ENCODE peak calls at places on chromosomes 6 and 20, in seven cellular contexts. S, Y, I, Q, J, P and K are unnamed samples.

GRCh38 chr20:44910690-44911262 is 916 bp downstream of the PABPC1L start:
- DNase-seq in S (no peak), Y (peak; percentile 57), I (no peak), Q (no peak), J (peak; percentile 41), P (no peak), K (no peak)

GRCh38 chr20:32664352-32665159 is 9.2 kb downstream of the C20orf203 start:
- DNase-seq in S (no peak), Y (no peak), I (no peak), Q (no peak), J (peak; percentile 54), P (no peak), K (no peak)

GRCh38 chr6:113824411-113824810 is 32.7 kb upstream of the MARCKS start:
- DNase-seq in S (no peak), Y (no peak), I (no peak), Q (no peak), J (no peak), P (no peak), K (no peak)

GRCh38 chr20:35235881-35236280 is 9.4 kb downstream of the MMP24 start:
- DNase-seq in S (no peak), Y (no peak), I (no peak), Q (no peak), J (no peak), P (no peak), K (no peak)

GRCh38 chr20:63531686-63532448 is 5.3 kb downstream of the PTK6 start:
- DNase-seq in S (peak; percentile 32), Y (no peak), I (no peak), Q (no peak), J (no peak), P (no peak), K (no peak)

GRCh38 chr6:13328076-13328874 is at the start of gene TBC1D7:
- DNase-seq in S (peak; percentile 94), Y (peak; percentile 97), I (peak; percentile 79), Q (peak; percentile 73), J (peak; percentile 92), P (peak; percentile 63), K (peak; percentile 78)

GRCh38 chr20:63734946-63735858 is 1.3 kb upstream of the LIME1 start:
- DNase-seq in S (peak; percentile 22), Y (no peak), I (no peak), Q (no peak), J (no peak), P (no peak), K (no peak)

GRCh38 chr20:2108498-2108897 is 6.9 kb downstream of the STK35 start:
- DNase-seq in S (no peak), Y (no peak), I (no peak), Q (no peak), J (no peak), P (peak; percentile 44), K (no peak)

GRCh38 chr6:143958839-143959399 is 49.1 kb downstream of the PLAGL1 start:
- DNase-seq in S (no peak), Y (no peak), I (peak; percentile 89), Q (no peak), J (peak; percentile 33), P (no peak), K (peak; percentile 90)
- H3K4me3 ChIP-seq in S (no peak overlapping the region), Y (no peak overlapping the region), I (peak overlapping the region; percentile 19), Q (no peak overlapping the region), J (no peak overlapping the region), P (no peak overlapping the region), K (no peak overlapping the region)

GRCh38 chr20:40931348-40932044 is 97.1 kb upstream of the TOP1 start:
- DNase-seq in S (no peak), Y (no peak), I (no peak), Q (no peak), J (no peak), P (no peak), K (no peak)
- H3K4me1 ChIP-seq in S (no peaks in the 10 kb centered on the region), Y (no peaks in the 10 kb centered on the region), I (no peaks in the 10 kb centered on the region), Q (no peaks in the 10 kb centered on the region), J (no peaks in the 10 kb centered on the region), P (peaks cover 17% of the 10 kb centered on the region), K (no peaks in the 10 kb centered on the region)

DNA sequence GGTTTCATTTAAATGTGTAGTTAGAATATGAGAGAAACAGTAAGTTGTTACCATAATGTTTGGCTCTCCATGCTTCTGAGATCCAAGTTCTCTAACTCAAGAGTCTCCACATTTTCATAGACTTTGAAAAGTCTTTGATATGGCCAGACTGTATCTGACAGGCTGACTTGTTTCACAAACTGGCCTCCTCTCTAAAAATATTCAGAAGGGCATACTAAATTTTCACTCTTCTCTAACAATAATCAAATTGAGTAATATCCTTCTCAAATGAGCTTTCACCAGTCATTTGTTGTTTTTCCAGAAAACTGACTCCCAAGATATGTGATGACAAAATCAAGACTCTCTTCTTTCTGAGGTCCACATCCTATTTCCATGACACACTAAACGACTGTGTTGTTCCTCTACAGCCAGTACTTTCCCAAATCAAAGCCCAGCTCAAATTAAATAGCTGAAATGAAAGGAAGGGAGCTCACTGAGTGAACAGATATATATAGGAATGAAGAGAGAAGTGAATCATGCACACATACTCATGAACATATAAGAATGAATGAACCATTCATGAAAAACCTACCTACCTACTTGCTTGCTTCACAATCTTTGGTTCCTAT is 15.1 kb downstream of the HIVEP2 start:
- DNase-seq in S (no peak), Y (no peak), I (no peak), Q (no peak), J (no peak), P (no peak), K (no peak)
- TF ChIP-seq YY1 in S (no peak), Y (no peak), I (no peak), Q (no peak), J (no peak), P (no peak), K (no peak)

GRCh38 chr6:37569999-37570776 is 70.5 kb upstream of the CCDC167 start:
- DNase-seq in S (no peak), Y (no peak), I (no peak), Q (no peak), J (no peak), P (no peak), K (no peak)

GRCh38 chr6:37569317-37569716 is 69.6 kb upstream of the CCDC167 start:
- DNase-seq in S (no peak), Y (no peak), I (no peak), Q (no peak), J (no peak), P (no peak), K (no peak)

GRCh38 chr6:37565267-37566208 is 65.8 kb upstream of the CCDC167 start:
- DNase-seq in S (peak; percentile 87), Y (peak; percentile 35), I (peak; percentile 41), Q (no peak), J (no peak), P (no peak), K (peak; percentile 59)

GRCh38 chr6:37570801-37571200 is 71.1 kb upstream of the CCDC167 start:
- DNase-seq in S (no peak), Y (no peak), I (no peak), Q (no peak), J (no peak), P (no peak), K (no peak)

GRCh38 chr6:37566209-37566859 is 66.6 kb upstream of the CCDC167 start:
- DNase-seq in S (peak; percentile 94), Y (peak; percentile 70), I (no peak), Q (no peak), J (no peak), P (no peak), K (peak; percentile 48)
- H3K4me3 ChIP-seq in S (peak overlapping the region; percentile 42), Y (no peak overlapping the region), I (peak overlapping the region; percentile 60), Q (no peak overlapping the region), J (no peak overlapping the region), P (peak overlapping the region; percentile 61), K (peak overlapping the region; percentile 30)

GRCh38 chr6:43089874-43090556 is 13.9 kb downstream of the PTK7 start:
- DNase-seq in S (no peak), Y (no peak), I (no peak), Q (no peak), J (peak; percentile 95), P (no peak), K (no peak)

GRCh38 chr6:43091592-43091991 is 15.5 kb downstream of the PTK7 start:
- DNase-seq in S (no peak), Y (no peak), I (no peak), Q (no peak), J (no peak), P (no peak), K (no peak)

GRCh38 chr6:43089467-43089866 is 13.4 kb downstream of the PTK7 start:
- DNase-seq in S (no peak), Y (no peak), I (no peak), Q (no peak), J (no peak), P (no peak), K (no peak)

GRCh38 chr6:43091020-43091419 is 14.9 kb downstream of the PTK7 start:
- DNase-seq in S (no peak), Y (no peak), I (no peak), Q (no peak), J (no peak), P (no peak), K (no peak)

GRCh38 chr6:43090557-43090952 is 14.4 kb downstream of the PTK7 start:
- DNase-seq in S (no peak), Y (no peak), I (no peak), Q (no peak), J (no peak), P (no peak), K (no peak)
- H3K4me1 ChIP-seq in S (peaks cover 49% of the 10 kb centered on the region), Y (peaks cover 4% of the 10 kb centered on the region), I (peaks cover 25% of the 10 kb centered on the region), Q (peaks cover 75% of the 10 kb centered on the region), J (peaks cover 90% of the 10 kb centered on the region), P (peaks cover 14% of the 10 kb centered on the region), K (no peaks in the 10 kb centered on the region)

DNA sequence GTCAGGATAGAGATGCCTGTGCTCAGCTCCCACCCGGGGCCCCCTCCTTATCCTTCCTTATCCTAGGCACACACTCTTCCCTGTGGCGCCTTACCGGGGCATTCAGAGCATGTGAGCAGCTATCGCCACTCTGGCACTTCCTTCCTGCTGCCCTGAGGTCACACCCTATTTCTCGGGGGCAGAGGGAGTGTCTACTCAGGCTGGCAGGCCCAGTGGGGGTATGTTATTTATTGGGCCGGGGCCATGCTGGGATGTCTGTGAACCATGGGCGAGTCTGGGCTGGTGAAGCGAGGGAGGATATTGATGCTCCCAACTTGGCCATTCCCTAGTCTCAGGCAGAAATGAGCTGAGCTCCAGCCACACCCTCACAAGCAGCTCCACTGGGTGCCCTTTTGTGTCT is 3.9 kb upstream of the LY6G6D start:
- DNase-seq in S (no peak), Y (peak; percentile 50), I (no peak), Q (no peak), J (no peak), P (no peak), K (no peak)
- TF ChIP-seq YY1 in S (no peak), Y (no peak), I (no peak), Q (no peak), J (no peak), P (no peak), K (no peak)

DNA sequence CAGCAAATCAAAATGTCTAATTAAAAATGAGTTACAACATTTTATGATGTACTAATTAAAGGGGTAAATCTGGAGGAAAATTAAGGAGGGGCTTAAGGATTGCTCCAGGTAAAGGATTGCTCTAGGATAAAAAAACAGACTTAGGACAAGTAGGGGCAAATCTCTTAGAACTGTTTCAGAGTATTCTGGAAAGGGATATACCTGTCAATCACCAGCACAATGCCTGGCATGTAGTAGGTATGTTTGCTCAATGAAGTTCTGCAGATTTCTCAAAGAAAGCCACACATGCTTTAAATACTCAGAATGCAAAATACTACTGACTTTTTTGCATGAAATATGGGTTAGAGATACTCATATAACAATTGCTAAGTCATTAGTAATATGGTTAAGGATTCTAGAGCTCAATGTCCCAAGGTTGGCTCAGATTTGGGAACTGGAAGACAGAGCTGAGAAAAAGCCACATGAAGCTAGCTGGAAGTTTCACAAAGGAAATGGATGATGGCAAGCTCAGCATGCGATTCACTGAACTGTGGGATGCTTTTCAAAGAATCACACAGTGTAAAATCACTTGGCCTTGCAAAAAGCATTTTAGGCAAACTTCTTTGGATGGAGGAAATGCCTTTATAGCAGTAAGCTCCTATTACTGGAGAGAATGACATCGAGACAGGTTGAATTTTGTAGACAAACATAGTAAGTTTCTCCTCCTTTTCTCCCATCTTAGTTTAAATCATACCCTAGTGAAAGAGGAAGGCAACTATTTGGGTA is 72.8 kb downstream of the MAP3K5 start:
- DNase-seq in S (no peak), Y (no peak), I (no peak), Q (no peak), J (no peak), P (peak; percentile 90), K (no peak)
- H3K4me3 ChIP-seq in S (no peak overlapping the region), Y (no peak overlapping the region), I (no peak overlapping the region), Q (no peak overlapping the region), J (no peak overlapping the region), P (peak overlapping the region; percentile 43), K (no peak overlapping the region)